ENCODE peak calls at places on chromosomes 3 and 15, in nine cellular contexts. I is fibroblast of lung, X is PC-9, P is H9, V is PC-3, Y is H1, A is K562, D is neural progenitor cell, Z is GM23248. S is an unnamed sample. For H3K4me1 and H4K20me1, the result is how much of the 10 kb centered on the place peaks cover.

GRCh38 chr3:188389711-188390346 is 235.9 kb downstream of the LPP start:
- DNase-seq in I (no peak), X (no peak), P (no peak), V (no peak), Y (no peak), A (no peak), D (no peak), Z (peak), S (peak)

GRCh38 chr15:77702211-77702957 is 69.7 kb upstream of the LINGO1 start:
- DNase-seq in I (peak), X (peak), P (peak), V (peak), Y (peak), A (peak), D (peak), Z (peak), S (peak)

GRCh38 chr3:14520149-14520548 is 20.0 kb downstream of the GRIP2 start:
- DNase-seq in I (no peak), X (no peak), P (peak), V (no peak), Y (no peak), A (peak), D (no peak), Z (no peak), S (peak)

GRCh38 chr3:137263982-137264777 is 306.4 kb downstream of the IL20RB start:
- DNase-seq in I (no peak), X (no peak), P (no peak), V (no peak), Y (no peak), A (no peak), D (peak), Z (no peak), S (no peak)

GRCh38 chr15:96889734-96890480 is 559.4 kb downstream of the NR2F2 start:
- DNase-seq in I (peak), X (no peak), P (no peak), V (no peak), Y (no peak), A (no peak), D (peak), Z (peak), S (no peak)

GRCh38 chr15:32908135-32908801 is 190.5 kb downstream of the GREM1 start:
- DNase-seq in I (peak), X (no peak), P (no peak), V (no peak), Y (no peak), A (no peak), D (no peak), Z (no peak), S (no peak)

GRCh38 chr15:59545573-59545972 is 66.0 kb upstream of the GCNT3 start:
- DNase-seq in I (no peak), X (no peak), P (no peak), V (no peak), Y (no peak), A (no peak), D (peak), Z (no peak), S (no peak)

GRCh38 chr3:68999605-69000004 is 13.9 kb downstream of the EOGT start:
- DNase-seq in I (no peak), X (no peak), P (no peak), V (no peak), Y (no peak), A (no peak), D (no peak), Z (no peak), S (no peak)

GRCh38 chr3:22269827-22270226 is 518.8 kb upstream of the ZNF385D start:
- DNase-seq in I (peak), X (no peak), P (no peak), V (peak), Y (no peak), A (no peak), D (no peak), Z (peak), S (no peak)

GRCh38 chr3:120450261-120450913 is 405 bp downstream of the FSTL1 start:
- DNase-seq in I (peak), X (peak), P (no peak), V (peak), Y (no peak), A (no peak), D (peak), Z (peak), S (peak)

GRCh38 chr15:91841861-91842260 is 11.6 kb upstream of the SLCO3A1 start:
- DNase-seq in I (no peak), X (no peak), P (no peak), V (no peak), Y (no peak), A (no peak), D (no peak), Z (no peak), S (no peak)

GRCh38 chr3:72127843-72128242 is 342.9 kb upstream of the PROK2 start:
- DNase-seq in I (peak), X (no peak), P (no peak), V (peak), Y (no peak), A (no peak), D (no peak), Z (peak), S (no peak)

GRCh38 chr15:80660114-80660513 is 35.0 kb upstream of the ABHD17C start:
- DNase-seq in I (peak), X (peak), P (peak), V (peak), Y (no peak), A (no peak), D (peak), Z (peak), S (peak)

GRCh38 chr3:104909721-104910120 is 457.0 kb upstream of the ALCAM start:
- DNase-seq in I (peak), X (no peak), P (no peak), V (peak), Y (no peak), A (no peak), D (no peak), Z (peak), S (no peak)

GRCh38 chr15:73001840-73002239 is 50.4 kb upstream of the NEO1 start:
- DNase-seq in I (no peak), X (no peak), P (no peak), V (no peak), Y (no peak), A (no peak), D (no peak), Z (no peak), S (no peak)

GRCh38 chr15:73002509-73002908 is 49.8 kb upstream of the NEO1 start:
- DNase-seq in I (peak), X (no peak), P (no peak), V (no peak), Y (no peak), A (no peak), D (no peak), Z (peak), S (peak)

GRCh38 chr15:72999586-72999985 is 52.7 kb upstream of the NEO1 start:
- DNase-seq in I (no peak), X (no peak), P (peak), V (no peak), Y (no peak), A (no peak), D (no peak), Z (no peak), S (no peak)

GRCh38 chr15:72998226-72998625 is 54.0 kb upstream of the NEO1 start:
- DNase-seq in I (no peak), X (no peak), P (no peak), V (no peak), Y (no peak), A (no peak), D (no peak), Z (peak), S (no peak)

GRCh38 chr15:72998681-72999466 is 53.4 kb upstream of the NEO1 start:
- DNase-seq in I (no peak), X (no peak), P (peak), V (no peak), Y (no peak), A (no peak), D (no peak), Z (no peak), S (no peak)
- H3K4me1 ChIP-seq in I (under half), X (under half), P (under half), V (under half), Y (under half), A (under half), D (under half), Z (under half), S (under half)

GRCh38 chr3:168087539-168087938 is 8.2 kb downstream of the GOLIM4 start:
- DNase-seq in I (no peak), X (no peak), P (no peak), V (no peak), Y (no peak), A (no peak), D (no peak), Z (no peak), S (no peak)

GRCh38 chr3:168088106-168088722 is 7.5 kb downstream of the GOLIM4 start:
- DNase-seq in I (no peak), X (no peak), P (peak), V (no peak), Y (no peak), A (no peak), D (peak), Z (peak), S (peak)

GRCh38 chr3:168086541-168087260 is 9.0 kb downstream of the GOLIM4 start:
- DNase-seq in I (no peak), X (no peak), P (no peak), V (no peak), Y (no peak), A (no peak), D (no peak), Z (no peak), S (no peak)

GRCh38 chr3:168089179-168089771 is 6.4 kb downstream of the GOLIM4 start:
- DNase-seq in I (no peak), X (no peak), P (no peak), V (no peak), Y (no peak), A (no peak), D (no peak), Z (no peak), S (no peak)

GRCh38 chr3:168085491-168086119 is 10.1 kb downstream of the GOLIM4 start:
- DNase-seq in I (no peak), X (no peak), P (no peak), V (no peak), Y (no peak), A (no peak), D (no peak), Z (no peak), S (no peak)
- H4K20me1 ChIP-seq in I (under half), X (under half), P (under half), V (under half), Y (under half), A (under half), D (under half), Z (under half), S (under half)

GRCh38 chr3:48897401-48898376 is 993 bp downstream of the SLC25A20 start:
- DNase-seq in I (peak), X (no peak), P (no peak), V (peak), Y (no peak), A (no peak), D (no peak), Z (peak), S (no peak)

GRCh38 chr3:48898383-48899234 is at the start of gene SLC25A20:
- DNase-seq in I (peak), X (peak), P (peak), V (peak), Y (peak), A (peak), D (peak), Z (peak), S (peak)

GRCh38 chr3:48896991-48897390 is 1.7 kb downstream of the SLC25A20 start:
- DNase-seq in I (peak), X (no peak), P (no peak), V (no peak), Y (no peak), A (no peak), D (no peak), Z (no peak), S (no peak)

DNA sequence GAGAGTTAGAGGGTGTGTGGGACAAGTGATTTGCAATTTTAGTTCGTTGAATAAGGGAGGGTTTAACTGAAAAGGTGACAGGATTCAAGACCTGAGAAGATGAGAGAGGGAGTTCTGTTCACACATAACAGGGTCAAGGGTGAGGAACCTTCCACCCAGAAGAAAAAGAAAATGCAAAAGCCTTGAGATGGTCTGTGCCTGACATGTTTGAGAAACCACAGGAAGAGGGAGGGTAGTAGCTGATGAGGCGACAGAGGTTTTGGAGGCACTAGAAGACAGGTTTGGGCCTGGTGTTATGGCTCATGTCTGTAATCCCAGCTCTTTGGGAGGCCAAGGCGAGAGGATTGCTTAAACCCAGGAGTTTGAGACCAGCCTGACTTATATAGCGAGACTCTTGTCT is 616 bp upstream of the SLC25A20 start:
- DNase-seq in I (no peak), X (no peak), P (no peak), V (no peak), Y (no peak), A (no peak), D (no peak), Z (no peak), S (no peak)
- H3K4me2 ChIP-seq in I (no peak), X (peak), P (peak), V (peak), Y (peak), A (peak), D (no peak), Z (peak), S (peak)

GRCh38 chr3:10386121-10386520 is 65.2 kb upstream of the SEC13 start:
- DNase-seq in I (no peak), X (no peak), P (no peak), V (no peak), Y (no peak), A (no peak), D (no peak), Z (no peak), S (no peak)
- H3K4me1 ChIP-seq in I (under half), X (under half), P (under half), V (under half), Y (under half), A (under half), D (under half), Z (under half), S (under half)

DNA sequence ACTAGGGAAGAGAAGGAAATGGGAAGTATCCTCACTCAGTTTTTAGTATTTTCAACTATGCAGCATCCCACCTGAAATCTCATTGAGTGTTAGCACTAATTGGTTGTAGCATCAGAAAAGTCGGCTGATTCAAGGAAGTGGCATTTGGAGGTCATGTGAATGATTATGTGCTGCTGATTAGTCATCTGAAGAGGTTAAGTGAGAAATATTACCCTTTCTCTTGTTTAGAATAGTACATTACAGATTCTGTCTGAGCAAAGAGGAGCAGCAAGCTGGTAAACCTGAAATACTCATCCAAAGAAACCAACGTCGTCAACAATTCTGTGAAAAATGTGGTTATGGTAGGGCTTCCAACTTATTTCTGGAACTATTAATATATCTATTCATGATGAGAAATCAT is 1024.9 kb downstream of the TUSC7 start:
- DNase-seq in I (peak), X (no peak), P (no peak), V (no peak), Y (no peak), A (no peak), D (no peak), Z (peak), S (no peak)
- H4K20me1 ChIP-seq in I (under half), X (under half), P (under half), V (under half), Y (under half), A (under half), D (under half), Z (under half), S (under half)

GRCh38 chr3:186070123-186070522 is 38.8 kb downstream of the ETV5 start:
- DNase-seq in I (no peak), X (no peak), P (no peak), V (no peak), Y (no peak), A (no peak), D (no peak), Z (no peak), S (no peak)
- H3K4me2 ChIP-seq in I (no peak), X (no peak), P (no peak), V (no peak), Y (no peak), A (no peak), D (no peak), Z (no peak), S (no peak)

GRCh38 chr15:41822957-41823356 is 4.9 kb upstream of the JMJD7 start:
- DNase-seq in I (no peak), X (no peak), P (no peak), V (no peak), Y (no peak), A (no peak), D (no peak), Z (no peak), S (no peak)

GRCh38 chr15:41820791-41821423 is 7.0 kb upstream of the JMJD7 start:
- DNase-seq in I (no peak), X (no peak), P (no peak), V (no peak), Y (no peak), A (no peak), D (no peak), Z (no peak), S (peak)

GRCh38 chr15:41822471-41822870 is 5.4 kb upstream of the JMJD7 start:
- DNase-seq in I (no peak), X (no peak), P (no peak), V (no peak), Y (no peak), A (no peak), D (no peak), Z (no peak), S (peak)

GRCh38 chr15:41823502-41823901 is 4.4 kb upstream of the JMJD7 start:
- DNase-seq in I (no peak), X (no peak), P (no peak), V (no peak), Y (no peak), A (no peak), D (no peak), Z (no peak), S (peak)

DNA sequence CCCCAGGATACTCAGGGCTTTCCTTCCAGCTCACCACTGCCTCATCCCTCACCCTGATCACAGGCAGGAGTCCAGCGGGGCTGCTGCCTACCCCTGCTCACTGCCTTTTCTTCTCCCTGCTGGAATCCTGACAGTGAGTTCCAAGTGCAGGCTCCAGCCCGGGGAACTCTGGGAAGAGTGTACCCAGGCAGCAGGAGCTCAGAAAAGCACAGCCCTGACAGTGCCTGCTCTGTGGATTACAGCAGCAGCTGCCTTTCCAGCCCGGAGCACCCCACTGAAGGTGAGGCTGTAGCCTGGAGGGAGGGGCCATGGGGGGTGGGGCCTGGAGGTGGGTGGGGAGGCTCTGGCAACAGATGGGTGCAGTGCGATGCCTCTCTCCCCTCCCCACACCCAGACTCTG is 6.1 kb upstream of the JMJD7 start:
- DNase-seq in I (no peak), X (no peak), P (no peak), V (no peak), Y (no peak), A (no peak), D (no peak), Z (no peak), S (peak)
- H3K4me1 ChIP-seq in I (under half), X (under half), P (under half), V (under half), Y (under half), A (under half), D (under half), Z (under half), S (under half)

S was measured in osteoblast.